ENCODE peak calls at places on chromosomes 11 and 22, in five cellular contexts. P is A673, G is endothelial cell, L is neural crest cell, O is tibial nerve. U is an unnamed sample.

GRCh38 chr11:4072668-4073285 is 21.8 kb upstream of the RRM1 start:
- DNase-seq in O (peak), P (peak), G (peak), L (peak), U (no peak)

GRCh38 chr11:1640076-1640946 is 10.7 kb downstream of the KRTAP5-5 start:
- DNase-seq in L (peak), P (peak), O (no peak), G (peak), U (peak)

GRCh38 chr11:10927533-10927932 is 69.7 kb upstream of the ZBED5 start:
- DNase-seq in O (no peak), L (no peak), P (no peak), G (no peak), U (no peak)

GRCh38 chr11:123111465-123111864 is 49.5 kb upstream of the HSPA8 start:
- DNase-seq in P (peak), O (no peak), G (no peak), L (no peak), U (no peak)

GRCh38 chr11:114448749-114449484 is 9.7 kb downstream of the REXO2 start:
- DNase-seq in L (no peak), O (no peak), G (no peak), P (no peak), U (no peak)

GRCh38 chr22:50507421-50507990 is at the start of gene LMF2:
- DNase-seq in L (peak), O (peak), P (no peak), G (peak), U (peak)

GRCh38 chr11:19459240-19459639 is 218.5 kb upstream of the E2F8 start:
- DNase-seq in P (no peak), L (no peak), O (no peak), G (no peak), U (no peak)

GRCh38 chr11:36006556-36006955 is 62.7 kb downstream of the LDLRAD3 start:
- DNase-seq in O (no peak), L (no peak), P (no peak), G (no peak), U (no peak)

GRCh38 chr22:49015459-49015858 is 812.2 kb downstream of the BRD1 start:
- DNase-seq in O (no peak), P (no peak), L (no peak), G (no peak), U (no peak)

GRCh38 chr11:877565-877964 is 33.0 kb downstream of the CHID1 start:
- DNase-seq in L (no peak), P (peak), G (no peak), O (no peak), U (no peak)

GRCh38 chr22:20779014-20779812 is 5.3 kb downstream of the SERPIND1 start:
- DNase-seq in P (no peak), L (no peak), G (no peak), O (peak), U (no peak)

DNA sequence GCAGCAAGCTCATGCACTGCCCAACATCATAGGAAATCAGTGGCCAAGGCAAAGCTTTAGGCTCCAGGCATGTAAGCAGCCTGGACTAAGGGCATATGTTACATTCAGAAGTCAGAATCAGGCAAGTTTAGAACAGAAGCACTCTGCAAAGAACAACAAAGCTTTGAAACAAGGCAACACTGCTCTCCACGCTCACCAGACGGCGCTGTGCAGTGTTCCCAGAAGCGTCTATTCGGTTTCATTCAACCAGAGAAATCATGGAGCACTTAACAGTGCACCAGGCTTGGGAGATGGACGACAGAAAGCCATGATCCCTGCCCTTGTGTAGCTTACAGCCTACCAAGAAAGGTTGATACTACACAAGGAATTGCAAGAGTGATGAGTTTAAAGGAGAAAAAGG is 555.8 kb downstream of the BUD13 start:
- DNase-seq in O (peak), P (peak), G (peak), L (no peak), U (peak)
- TF ChIP-seq CTCF in O (peak), P (peak), G (peak), L (no peak), U (peak)

DNA sequence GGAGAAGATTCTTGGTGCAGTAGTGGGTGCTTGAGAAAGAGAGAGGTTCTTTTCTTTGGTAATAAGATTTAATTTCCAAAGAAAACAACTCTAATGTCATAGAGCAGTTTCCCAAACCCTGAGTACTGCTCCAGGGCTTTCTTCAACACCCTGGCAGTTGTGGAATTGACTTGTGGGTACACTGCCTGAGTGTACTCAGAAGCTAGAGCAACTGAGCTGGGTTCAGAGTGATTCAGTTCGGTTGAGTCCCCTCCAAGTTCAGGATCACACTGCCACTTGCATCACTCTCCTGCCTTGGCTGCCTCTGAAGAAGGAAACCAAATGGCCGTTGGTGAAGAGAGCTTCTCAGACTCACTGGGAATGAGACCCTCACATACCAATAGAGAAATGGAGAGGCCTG is 5.3 kb downstream of the DMC1 start:
- DNase-seq in G (no peak), L (no peak), O (no peak), P (no peak), U (no peak)
- TF ChIP-seq CTCF in G (no peak), L (no peak), O (no peak), P (no peak), U (no peak)

DNA sequence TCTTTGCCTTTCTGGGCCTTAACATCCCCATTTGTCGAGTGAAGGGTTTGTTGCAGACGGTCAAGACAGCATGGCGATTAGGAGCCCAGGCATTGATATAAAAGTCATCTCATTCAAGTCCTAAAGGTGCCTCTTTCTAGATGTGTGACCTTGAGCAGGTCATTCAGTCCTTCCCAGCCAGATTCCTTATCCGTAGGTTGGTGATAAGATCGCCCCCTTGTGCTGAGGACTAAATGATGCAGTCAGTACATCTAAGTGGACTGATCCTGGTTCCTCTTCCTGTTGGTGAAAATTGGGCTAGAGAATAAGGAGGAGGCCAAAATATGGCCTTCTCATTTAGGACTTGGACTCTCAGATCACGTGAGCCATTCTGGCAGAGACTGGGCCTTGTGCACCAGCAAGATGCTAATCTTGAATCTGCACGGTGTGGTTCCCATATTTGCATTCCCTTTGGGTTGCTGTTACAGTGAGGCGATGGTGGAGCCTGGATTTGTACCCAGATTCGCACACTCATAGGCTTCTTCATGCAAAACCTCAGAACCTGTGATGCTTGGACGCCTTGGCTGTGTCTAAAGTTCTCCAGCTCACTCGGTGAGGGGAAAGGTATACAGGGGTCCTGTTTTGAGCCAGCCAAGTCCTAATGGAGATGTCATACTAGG is 156.8 kb downstream of the MYO18B start:
- DNase-seq in G (peak), L (peak), O (no peak), P (peak), U (no peak)
- TF ChIP-seq CTCF in G (peak), L (peak), O (no peak), P (peak), U (peak)

GRCh38 chr11:64353101-64353738 is 5.7 kb upstream of the RPS6KA4 start:
- DNase-seq in G (no peak), O (no peak), L (no peak), P (no peak), U (no peak)

GRCh38 chr11:64353761-64354506 is 5.0 kb upstream of the RPS6KA4 start:
- DNase-seq in G (no peak), P (no peak), L (no peak), O (no peak), U (no peak)

GRCh38 chr11:64357446-64357845 is 1.5 kb upstream of the RPS6KA4 start:
- DNase-seq in P (no peak), O (no peak), L (no peak), G (no peak), U (no peak)

GRCh38 chr11:64356498-64357411 is 2.2 kb upstream of the RPS6KA4 start:
- DNase-seq in P (peak), G (peak), L (peak), O (no peak), U (peak)

DNA sequence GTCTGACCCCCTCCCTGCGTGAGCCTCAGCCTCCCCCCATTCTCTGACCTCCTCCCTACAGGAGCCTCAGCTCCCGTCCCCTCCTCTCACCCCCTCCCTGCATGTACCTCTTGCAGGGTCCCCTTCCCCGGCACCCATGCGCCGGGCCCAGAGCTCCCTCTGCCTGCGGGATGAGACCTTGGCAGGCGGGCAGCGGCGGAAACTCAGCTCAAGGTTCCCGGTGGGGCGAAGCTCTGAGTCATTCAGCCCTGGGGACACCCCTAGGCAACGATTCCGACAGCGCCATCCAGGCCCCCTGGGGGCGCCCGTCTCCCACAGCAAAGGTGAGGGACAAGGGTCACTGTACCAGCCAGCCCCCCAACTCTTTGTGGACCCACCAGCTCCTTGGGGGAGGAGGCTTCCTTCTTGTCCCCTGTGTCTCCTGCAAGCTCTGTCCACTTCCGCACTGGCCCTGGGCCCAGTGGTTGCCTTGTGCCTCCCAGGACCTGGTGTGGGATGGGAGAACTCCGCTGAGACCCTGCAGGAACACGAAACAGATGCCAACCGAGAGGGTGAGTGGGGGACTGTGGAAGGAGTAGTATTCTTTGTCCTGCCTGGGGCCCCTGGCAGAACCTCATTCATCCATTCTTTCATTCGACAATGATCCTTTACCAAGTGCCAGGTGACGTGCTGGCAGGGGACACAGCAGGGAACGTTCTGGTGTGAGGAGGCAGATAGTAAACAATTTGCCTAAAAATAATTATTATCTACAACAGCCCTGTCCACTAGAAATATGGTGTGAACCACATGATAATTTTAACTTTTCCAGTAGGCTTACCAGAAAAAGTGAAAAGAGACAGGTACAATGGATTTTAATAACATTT is 3.7 kb upstream of the RPS6KA4 start:
- DNase-seq in G (peak), O (peak), L (peak), P (peak), U (peak)
- TF ChIP-seq CTCF in G (peak), O (peak), L (peak), P (peak), U (peak)

DNA sequence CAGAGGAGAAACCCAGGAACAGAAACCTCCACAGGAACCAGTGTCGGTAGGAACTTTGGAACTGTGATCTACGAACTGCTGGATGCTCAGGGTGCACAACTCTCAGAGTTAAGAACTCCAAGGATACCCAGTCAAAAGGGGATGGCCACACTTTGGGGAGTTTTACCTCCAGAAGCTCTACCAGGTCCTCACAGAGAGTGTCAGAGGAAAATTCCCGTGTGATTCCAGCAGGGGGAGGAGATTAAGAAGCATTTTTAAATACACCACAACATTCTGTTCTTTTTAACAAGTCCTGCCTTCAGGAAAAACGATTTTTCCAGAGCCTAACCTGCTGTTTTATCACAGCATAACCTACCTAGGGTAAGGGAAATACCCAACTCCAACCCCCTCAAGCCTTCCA is 104.0 kb downstream of the SOX6 start:
- DNase-seq in L (no peak), O (no peak), G (no peak), P (peak), U (no peak)
- TF ChIP-seq CTCF in L (peak), O (no peak), G (peak), P (peak), U (no peak)

DNA sequence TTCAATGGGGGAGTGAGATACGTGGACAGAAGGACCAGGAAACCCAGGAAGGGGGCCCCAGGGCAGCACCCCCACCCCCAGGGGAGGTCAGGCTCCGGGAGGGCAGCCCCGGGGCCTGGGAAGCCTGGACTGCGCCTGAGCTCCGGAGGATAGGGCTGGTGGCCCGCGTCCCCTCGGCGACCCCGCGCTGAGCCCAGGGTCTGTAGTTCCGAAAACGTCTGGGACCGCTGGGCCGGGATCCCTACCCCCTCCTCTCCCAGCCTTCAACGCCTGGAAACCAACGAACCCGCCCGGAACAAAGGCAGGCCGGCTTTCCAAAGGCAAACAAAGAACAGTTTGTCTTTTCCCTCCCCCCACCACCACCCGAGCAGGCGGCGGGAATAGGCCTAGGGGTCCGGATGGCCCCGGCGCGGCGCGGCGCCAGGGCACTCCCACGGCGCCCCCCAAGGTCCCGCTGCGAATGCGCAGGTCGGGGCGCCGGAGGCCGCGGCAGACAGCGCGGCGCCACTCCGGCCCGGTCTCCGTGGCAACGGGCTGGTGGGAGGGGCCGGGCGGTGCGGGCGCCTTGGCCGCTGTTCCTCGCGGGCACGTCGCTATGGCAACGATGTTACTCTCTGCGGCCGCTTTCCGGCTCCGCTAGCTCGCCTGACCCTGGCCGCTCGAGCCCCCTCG is 58.5 kb downstream of the IGLL1 start:
- DNase-seq in G (peak), O (peak), L (peak), P (peak), U (peak)
- TF ChIP-seq CTCF in G (no peak), O (no peak), L (peak), P (peak), U (peak)

GRCh38 chr22:42878561-42879305 is 21.7 kb upstream of the ARFGAP3 start:
- DNase-seq in P (no peak), G (no peak), O (no peak), L (no peak), U (no peak)

GRCh38 chr22:42879371-42880021 is 22.4 kb upstream of the ARFGAP3 start:
- DNase-seq in P (no peak), L (no peak), O (no peak), G (no peak), U (no peak)

GRCh38 chr22:42881982-42882656 is 25.0 kb upstream of the ARFGAP3 start:
- DNase-seq in L (no peak), O (no peak), G (no peak), P (no peak), U (no peak)

GRCh38 chr22:42881298-42881697 is 24.2 kb upstream of the ARFGAP3 start:
- DNase-seq in P (no peak), G (no peak), L (no peak), O (no peak), U (no peak)

DNA sequence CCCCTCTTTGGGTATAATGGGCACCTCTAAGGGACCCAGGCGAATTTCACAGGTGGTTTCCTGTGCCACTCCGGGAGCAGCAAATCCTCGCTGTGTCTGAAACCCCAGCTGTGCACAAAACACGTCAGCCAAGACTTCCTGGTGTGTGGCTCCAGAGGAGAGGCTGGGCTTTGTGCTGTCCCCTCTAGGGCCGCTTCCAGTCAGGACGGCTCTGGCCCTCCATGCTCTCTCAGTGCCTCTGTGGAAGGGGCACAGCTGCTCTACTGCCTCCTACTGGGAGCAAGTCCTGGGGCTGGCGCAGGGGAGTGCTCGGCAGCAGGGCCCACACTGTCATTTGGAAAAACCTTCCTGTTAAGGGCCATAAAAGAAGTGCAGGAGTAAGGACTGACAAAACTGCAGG is 23.7 kb upstream of the ARFGAP3 start:
- DNase-seq in L (no peak), P (peak), G (no peak), O (no peak), U (no peak)
- TF ChIP-seq CTCF in L (peak), P (peak), G (no peak), O (no peak), U (no peak)

DNA sequence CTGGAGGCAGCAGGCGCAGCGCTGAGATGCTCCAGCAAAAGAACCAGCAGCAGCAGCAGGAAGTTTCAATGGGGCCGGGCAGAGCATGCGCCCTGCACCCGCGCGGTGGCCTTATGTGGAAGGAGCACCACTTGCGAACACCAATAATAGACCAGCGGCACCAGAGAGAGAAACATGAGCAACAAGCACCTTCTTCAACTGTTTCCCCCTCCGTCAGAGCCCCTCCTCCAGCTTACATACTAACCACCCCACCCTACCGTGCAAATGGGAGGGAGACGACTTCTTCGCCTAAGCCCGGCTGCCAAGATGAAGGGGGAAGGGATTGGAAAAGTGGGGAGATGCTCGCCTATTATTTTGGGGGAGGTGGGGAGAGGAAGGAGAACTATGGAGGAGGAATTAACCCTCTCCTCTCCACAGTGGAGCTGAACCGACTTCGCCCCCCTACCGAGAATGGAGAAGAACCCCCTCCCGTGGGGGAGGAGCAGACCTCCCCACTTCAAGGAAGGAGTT is 1.1 kb downstream of the RSF1 start:
- DNase-seq in P (peak), G (peak), L (peak), O (peak), U (peak)
- TF ChIP-seq CTCF in P (no peak), G (no peak), L (peak), O (no peak), U (no peak)

U was measured in glutamatergic neuron.